ENCODE peak calls at places on chromosomes 1 and 21, in ten cellular contexts. One of them, this sample, is unnamed.

GRCh38 chr1:219710529-219711194 is 97.8 kb upstream of the ZC3H11B start:
- DNase-seq in left cardiac atrium: no peak
- DNase-seq in EH: peak
- DNase-seq in EL: peak
- DNase-seq in HAP-1: no peak
- DNase-seq in WTC11: no peak
- DNase-seq in activated T-cell treated with anti-CD3 and anti-CD28 coated beads, Interleukin-2, amount 50 U/mL, for 4 hours: no peak
- DNase-seq in fibroblast of pulmonary artery: peak
- DNase-seq in thoracic aorta: no peak
- DNase-seq in iris pigment epithelial cell: peak
- DNase-seq in this sample: no peak

GRCh38 chr1:13617773-13618172 is 34.1 kb downstream of the PDPN start:
- DNase-seq in activated T-cell treated with anti-CD3 and anti-CD28 coated beads, Interleukin-2, amount 50 U/mL, for 4 hours: no peak
- DNase-seq in WTC11: no peak
- DNase-seq in fibroblast of pulmonary artery: no peak
- DNase-seq in iris pigment epithelial cell: no peak
- DNase-seq in left cardiac atrium: no peak
- DNase-seq in thoracic aorta: no peak
- DNase-seq in HAP-1: no peak
- DNase-seq in EL: no peak
- DNase-seq in EH: no peak
- DNase-seq in this sample: no peak

GRCh38 chr1:32773018-32773763 is 44.0 kb downstream of the YARS1 start:
- DNase-seq in iris pigment epithelial cell: peak
- DNase-seq in left cardiac atrium: peak
- DNase-seq in EL: peak
- DNase-seq in activated T-cell treated with anti-CD3 and anti-CD28 coated beads, Interleukin-2, amount 50 U/mL, for 4 hours: peak
- DNase-seq in EH: peak
- DNase-seq in HAP-1: peak
- DNase-seq in thoracic aorta: peak
- DNase-seq in WTC11: peak
- DNase-seq in fibroblast of pulmonary artery: peak
- DNase-seq in this sample: peak

GRCh38 chr1:76547916-76548315 is 319.4 kb upstream of the ST6GALNAC5 start:
- DNase-seq in left cardiac atrium: no peak
- DNase-seq in HAP-1: no peak
- DNase-seq in EH: no peak
- DNase-seq in fibroblast of pulmonary artery: peak
- DNase-seq in iris pigment epithelial cell: peak
- DNase-seq in activated T-cell treated with anti-CD3 and anti-CD28 coated beads, Interleukin-2, amount 50 U/mL, for 4 hours: no peak
- DNase-seq in EL: no peak
- DNase-seq in thoracic aorta: no peak
- DNase-seq in WTC11: no peak
- DNase-seq in this sample: no peak

GRCh38 chr1:160830321-160831153 is 32.1 kb downstream of the CD244 start:
- DNase-seq in iris pigment epithelial cell: peak
- DNase-seq in HAP-1: peak
- DNase-seq in WTC11: peak
- DNase-seq in thoracic aorta: no peak
- DNase-seq in activated T-cell treated with anti-CD3 and anti-CD28 coated beads, Interleukin-2, amount 50 U/mL, for 4 hours: peak
- DNase-seq in fibroblast of pulmonary artery: peak
- DNase-seq in EL: peak
- DNase-seq in left cardiac atrium: peak
- DNase-seq in EH: peak
- DNase-seq in this sample: peak

GRCh38 chr21:43767980-43768867 is 7.9 kb downstream of the CSTB start:
- DNase-seq in fibroblast of pulmonary artery: peak
- DNase-seq in activated T-cell treated with anti-CD3 and anti-CD28 coated beads, Interleukin-2, amount 50 U/mL, for 4 hours: no peak
- DNase-seq in left cardiac atrium: peak
- DNase-seq in EH: peak
- DNase-seq in HAP-1: peak
- DNase-seq in EL: peak
- DNase-seq in WTC11: peak
- DNase-seq in iris pigment epithelial cell: peak
- DNase-seq in thoracic aorta: no peak
- DNase-seq in this sample: no peak

GRCh38 chr1:23530750-23531651 is at the start of gene E2F2:
- DNase-seq in iris pigment epithelial cell: peak
- DNase-seq in thoracic aorta: peak
- DNase-seq in activated T-cell treated with anti-CD3 and anti-CD28 coated beads, Interleukin-2, amount 50 U/mL, for 4 hours: peak
- DNase-seq in left cardiac atrium: peak
- DNase-seq in WTC11: peak
- DNase-seq in EH: peak
- DNase-seq in fibroblast of pulmonary artery: peak
- DNase-seq in EL: peak
- DNase-seq in HAP-1: peak
- DNase-seq in this sample: peak

GRCh38 chr1:9780554-9781110 is 43.1 kb downstream of the CLSTN1 start:
- DNase-seq in WTC11: no peak
- DNase-seq in activated T-cell treated with anti-CD3 and anti-CD28 coated beads, Interleukin-2, amount 50 U/mL, for 4 hours: no peak
- DNase-seq in left cardiac atrium: no peak
- DNase-seq in HAP-1: no peak
- DNase-seq in fibroblast of pulmonary artery: no peak
- DNase-seq in EH: no peak
- DNase-seq in thoracic aorta: no peak
- DNase-seq in EL: no peak
- DNase-seq in iris pigment epithelial cell: no peak
- DNase-seq in this sample: no peak

GRCh38 chr1:173870252-173871075 is 2.3 kb downstream of the ZBTB37 start:
- DNase-seq in EL: no peak
- DNase-seq in HAP-1: no peak
- DNase-seq in WTC11: no peak
- DNase-seq in left cardiac atrium: no peak
- DNase-seq in iris pigment epithelial cell: no peak
- DNase-seq in thoracic aorta: no peak
- DNase-seq in fibroblast of pulmonary artery: no peak
- DNase-seq in EH: no peak
- DNase-seq in activated T-cell treated with anti-CD3 and anti-CD28 coated beads, Interleukin-2, amount 50 U/mL, for 4 hours: no peak
- DNase-seq in this sample: no peak

GRCh38 chr1:185488673-185489311 is 171.7 kb upstream of the IVNS1ABP start:
- DNase-seq in left cardiac atrium: no peak
- DNase-seq in iris pigment epithelial cell: no peak
- DNase-seq in EH: no peak
- DNase-seq in EL: no peak
- DNase-seq in activated T-cell treated with anti-CD3 and anti-CD28 coated beads, Interleukin-2, amount 50 U/mL, for 4 hours: no peak
- DNase-seq in HAP-1: no peak
- DNase-seq in WTC11: no peak
- DNase-seq in fibroblast of pulmonary artery: no peak
- DNase-seq in thoracic aorta: no peak
- DNase-seq in this sample: no peak

GRCh38 chr1:235313931-235314678 is 13.9 kb downstream of the ARID4B start:
- DNase-seq in WTC11: no peak
- DNase-seq in fibroblast of pulmonary artery: no peak
- DNase-seq in HAP-1: no peak
- DNase-seq in iris pigment epithelial cell: peak
- DNase-seq in left cardiac atrium: no peak
- DNase-seq in activated T-cell treated with anti-CD3 and anti-CD28 coated beads, Interleukin-2, amount 50 U/mL, for 4 hours: no peak
- DNase-seq in EH: no peak
- DNase-seq in thoracic aorta: no peak
- DNase-seq in EL: no peak
- DNase-seq in this sample: no peak

GRCh38 chr1:181011301-181012202 is 11.1 kb downstream of the STX6 start:
- DNase-seq in HAP-1: no peak
- DNase-seq in iris pigment epithelial cell: peak
- DNase-seq in left cardiac atrium: no peak
- DNase-seq in EH: no peak
- DNase-seq in thoracic aorta: no peak
- DNase-seq in EL: no peak
- DNase-seq in fibroblast of pulmonary artery: no peak
- DNase-seq in activated T-cell treated with anti-CD3 and anti-CD28 coated beads, Interleukin-2, amount 50 U/mL, for 4 hours: no peak
- DNase-seq in WTC11: no peak
- DNase-seq in this sample: no peak

GRCh38 chr1:93301131-93301530 is 44.6 kb upstream of the DR1 start:
- DNase-seq in left cardiac atrium: no peak
- DNase-seq in fibroblast of pulmonary artery: no peak
- DNase-seq in EH: no peak
- DNase-seq in WTC11: no peak
- DNase-seq in thoracic aorta: no peak
- DNase-seq in iris pigment epithelial cell: no peak
- DNase-seq in HAP-1: no peak
- DNase-seq in EL: no peak
- DNase-seq in activated T-cell treated with anti-CD3 and anti-CD28 coated beads, Interleukin-2, amount 50 U/mL, for 4 hours: no peak
- DNase-seq in this sample: no peak

GRCh38 chr1:180765156-180765555 is 133.3 kb downstream of the XPR1 start:
- DNase-seq in EL: no peak
- DNase-seq in activated T-cell treated with anti-CD3 and anti-CD28 coated beads, Interleukin-2, amount 50 U/mL, for 4 hours: no peak
- DNase-seq in HAP-1: no peak
- DNase-seq in fibroblast of pulmonary artery: peak
- DNase-seq in WTC11: no peak
- DNase-seq in left cardiac atrium: no peak
- DNase-seq in EH: peak
- DNase-seq in iris pigment epithelial cell: peak
- DNase-seq in thoracic aorta: no peak
- DNase-seq in this sample: no peak

GRCh38 chr1:234212764-234213406 is 160.4 kb upstream of the COA6 start:
- DNase-seq in iris pigment epithelial cell: peak
- DNase-seq in WTC11: peak
- DNase-seq in EL: peak
- DNase-seq in left cardiac atrium: no peak
- DNase-seq in HAP-1: peak
- DNase-seq in activated T-cell treated with anti-CD3 and anti-CD28 coated beads, Interleukin-2, amount 50 U/mL, for 4 hours: no peak
- DNase-seq in thoracic aorta: no peak
- DNase-seq in fibroblast of pulmonary artery: peak
- DNase-seq in EH: peak
- DNase-seq in this sample: no peak

GRCh38 chr1:62508187-62508758 is 71.4 kb downstream of the USP1 start:
- DNase-seq in left cardiac atrium: no peak
- DNase-seq in EL: peak
- DNase-seq in EH: peak
- DNase-seq in HAP-1: peak
- DNase-seq in iris pigment epithelial cell: peak
- DNase-seq in WTC11: no peak
- DNase-seq in fibroblast of pulmonary artery: peak
- DNase-seq in activated T-cell treated with anti-CD3 and anti-CD28 coated beads, Interleukin-2, amount 50 U/mL, for 4 hours: no peak
- DNase-seq in thoracic aorta: no peak
- DNase-seq in this sample: no peak

GRCh38 chr1:201730611-201731010 is 98.3 kb upstream of the IPO9 start:
- DNase-seq in EH: no peak
- DNase-seq in activated T-cell treated with anti-CD3 and anti-CD28 coated beads, Interleukin-2, amount 50 U/mL, for 4 hours: no peak
- DNase-seq in WTC11: no peak
- DNase-seq in EL: no peak
- DNase-seq in HAP-1: no peak
- DNase-seq in fibroblast of pulmonary artery: no peak
- DNase-seq in iris pigment epithelial cell: no peak
- DNase-seq in thoracic aorta: no peak
- DNase-seq in left cardiac atrium: no peak
- DNase-seq in this sample: no peak

GRCh38 chr1:61079276-61079897 is 3.0 kb upstream of the NFIA start:
- DNase-seq in fibroblast of pulmonary artery: no peak
- DNase-seq in EH: no peak
- DNase-seq in iris pigment epithelial cell: no peak
- DNase-seq in HAP-1: peak
- DNase-seq in activated T-cell treated with anti-CD3 and anti-CD28 coated beads, Interleukin-2, amount 50 U/mL, for 4 hours: no peak
- DNase-seq in left cardiac atrium: no peak
- DNase-seq in WTC11: no peak
- DNase-seq in EL: no peak
- DNase-seq in thoracic aorta: no peak
- DNase-seq in this sample: peak

GRCh38 chr21:44467859-44468195 is 12.5 kb downstream of the LRRC3 start:
- DNase-seq in left cardiac atrium: no peak
- DNase-seq in thoracic aorta: no peak
- DNase-seq in HAP-1: no peak
- DNase-seq in activated T-cell treated with anti-CD3 and anti-CD28 coated beads, Interleukin-2, amount 50 U/mL, for 4 hours: no peak
- DNase-seq in iris pigment epithelial cell: no peak
- DNase-seq in EH: no peak
- DNase-seq in EL: no peak
- DNase-seq in WTC11: peak
- DNase-seq in fibroblast of pulmonary artery: no peak
- DNase-seq in this sample: no peak

GRCh38 chr1:109918077-109918606 is 7.5 kb downstream of the CSF1 start:
- DNase-seq in iris pigment epithelial cell: peak
- DNase-seq in fibroblast of pulmonary artery: no peak
- DNase-seq in left cardiac atrium: no peak
- DNase-seq in HAP-1: no peak
- DNase-seq in thoracic aorta: no peak
- DNase-seq in activated T-cell treated with anti-CD3 and anti-CD28 coated beads, Interleukin-2, amount 50 U/mL, for 4 hours: no peak
- DNase-seq in EL: no peak
- DNase-seq in WTC11: no peak
- DNase-seq in EH: no peak
- DNase-seq in this sample: no peak

GRCh38 chr1:165408518-165408917 is 36.4 kb downstream of the RXRG start:
- DNase-seq in fibroblast of pulmonary artery: peak
- DNase-seq in left cardiac atrium: no peak
- DNase-seq in iris pigment epithelial cell: peak
- DNase-seq in activated T-cell treated with anti-CD3 and anti-CD28 coated beads, Interleukin-2, amount 50 U/mL, for 4 hours: no peak
- DNase-seq in thoracic aorta: no peak
- DNase-seq in EH: peak
- DNase-seq in WTC11: peak
- DNase-seq in EL: peak
- DNase-seq in HAP-1: peak
- DNase-seq in this sample: no peak

GRCh38 chr1:235989105-235989504 is 75.8 kb downstream of the NID1 start:
- DNase-seq in iris pigment epithelial cell: no peak
- DNase-seq in EH: no peak
- DNase-seq in EL: no peak
- DNase-seq in WTC11: no peak
- DNase-seq in thoracic aorta: no peak
- DNase-seq in left cardiac atrium: no peak
- DNase-seq in HAP-1: no peak
- DNase-seq in fibroblast of pulmonary artery: no peak
- DNase-seq in activated T-cell treated with anti-CD3 and anti-CD28 coated beads, Interleukin-2, amount 50 U/mL, for 4 hours: no peak
- DNase-seq in this sample: no peak

GRCh38 chr1:210688482-210689233 is 360.0 kb downstream of the HHAT start:
- DNase-seq in iris pigment epithelial cell: no peak
- DNase-seq in fibroblast of pulmonary artery: no peak
- DNase-seq in HAP-1: no peak
- DNase-seq in WTC11: no peak
- DNase-seq in left cardiac atrium: no peak
- DNase-seq in activated T-cell treated with anti-CD3 and anti-CD28 coated beads, Interleukin-2, amount 50 U/mL, for 4 hours: no peak
- DNase-seq in EH: peak
- DNase-seq in EL: peak
- DNase-seq in thoracic aorta: no peak
- DNase-seq in this sample: no peak

This sample was measured in NCI-H187.